ENCODE peak calls at places on chromosomes 4 and X, in eight cellular contexts. One of them, this sample, is unnamed.
A peak's percentile ranks its signal among the peaks of the same experiment; 100 is the strongest.

GRCh38 chr4:17758459-17758858 is 23.0 kb downstream of the FAM184B start:
- DNase-seq in neural crest cell: no peak
- DNase-seq in B cell: no peak
- DNase-seq in WTC11: no peak
- DNase-seq in cardiac fibroblast: no peak
- DNase-seq in glutamatergic neuron: peak; percentile 28
- DNase-seq in A549: no peak
- DNase-seq in fibroblast of mammary gland: no peak
- DNase-seq in this sample: no peak

GRCh38 chrX:43693602-43694406 is 37.7 kb downstream of the MAOA start:
- DNase-seq in WTC11: no peak
- DNase-seq in glutamatergic neuron: no peak
- DNase-seq in A549: no peak
- DNase-seq in cardiac fibroblast: no peak
- DNase-seq in neural crest cell: no peak
- DNase-seq in fibroblast of mammary gland: peak; percentile 6
- DNase-seq in B cell: no peak
- DNase-seq in this sample: no peak

GRCh38 chr4:101911616-101912015 is 121.1 kb downstream of the BANK1 start:
- DNase-seq in neural crest cell: no peak
- DNase-seq in A549: no peak
- DNase-seq in WTC11: no peak
- DNase-seq in glutamatergic neuron: no peak
- DNase-seq in fibroblast of mammary gland: no peak
- DNase-seq in cardiac fibroblast: no peak
- DNase-seq in B cell: no peak
- DNase-seq in this sample: no peak

GRCh38 chrX:39808471-39808917 is 289.3 kb downstream of the BCOR start:
- DNase-seq in glutamatergic neuron: no peak
- DNase-seq in cardiac fibroblast: peak; percentile 91
- DNase-seq in fibroblast of mammary gland: peak; percentile 70
- DNase-seq in WTC11: no peak
- DNase-seq in B cell: no peak
- DNase-seq in neural crest cell: no peak
- DNase-seq in A549: no peak
- DNase-seq in this sample: no peak

GRCh38 chrX:109709129-109709631 is 23.9 kb downstream of the ACSL4 start:
- DNase-seq in B cell: peak; percentile 20
- DNase-seq in A549: no peak
- DNase-seq in cardiac fibroblast: peak; percentile 59
- DNase-seq in WTC11: no peak
- DNase-seq in neural crest cell: no peak
- DNase-seq in glutamatergic neuron: no peak
- DNase-seq in fibroblast of mammary gland: peak; percentile 64
- DNase-seq in this sample: no peak

GRCh38 chr4:22245294-22245693 is 270.6 kb downstream of the ADGRA3 start:
- DNase-seq in WTC11: no peak
- DNase-seq in cardiac fibroblast: no peak
- DNase-seq in A549: no peak
- DNase-seq in fibroblast of mammary gland: no peak
- DNase-seq in B cell: no peak
- DNase-seq in neural crest cell: no peak
- DNase-seq in glutamatergic neuron: no peak
- DNase-seq in this sample: no peak

GRCh38 chr4:48578132-48578964 is 88.3 kb downstream of the ZAR1 start:
- DNase-seq in cardiac fibroblast: peak; percentile 86
- DNase-seq in glutamatergic neuron: peak; percentile 42
- DNase-seq in neural crest cell: peak; percentile 55
- DNase-seq in fibroblast of mammary gland: peak; percentile 82
- DNase-seq in B cell: peak; percentile 68
- DNase-seq in A549: peak; percentile 18
- DNase-seq in WTC11: peak; percentile 47
- DNase-seq in this sample: no peak

GRCh38 chrX:68878977-68879376 is 50.2 kb downstream of the EFNB1 start:
- DNase-seq in cardiac fibroblast: no peak
- DNase-seq in fibroblast of mammary gland: no peak
- DNase-seq in glutamatergic neuron: no peak
- DNase-seq in B cell: no peak
- DNase-seq in neural crest cell: no peak
- DNase-seq in A549: no peak
- DNase-seq in WTC11: no peak
- DNase-seq in this sample: no peak

GRCh38 chrX:65697915-65698796 is 30.7 kb downstream of the MSN start:
- DNase-seq in glutamatergic neuron: no peak
- DNase-seq in A549: no peak
- DNase-seq in B cell: peak; percentile 75
- DNase-seq in neural crest cell: no peak
- DNase-seq in cardiac fibroblast: peak; percentile 37
- DNase-seq in fibroblast of mammary gland: no peak
- DNase-seq in WTC11: no peak
- DNase-seq in this sample: no peak

GRCh38 chrX:22059800-22060199 is 27.7 kb downstream of the PHEX start:
- DNase-seq in A549: no peak
- DNase-seq in cardiac fibroblast: peak; percentile 1
- DNase-seq in WTC11: no peak
- DNase-seq in neural crest cell: no peak
- DNase-seq in fibroblast of mammary gland: no peak
- DNase-seq in glutamatergic neuron: no peak
- DNase-seq in B cell: no peak
- DNase-seq in this sample: no peak

GRCh38 chrX:66164470-66164869 is 423 bp downstream of the HEPH start:
- DNase-seq in B cell: no peak
- DNase-seq in cardiac fibroblast: no peak
- DNase-seq in neural crest cell: no peak
- DNase-seq in glutamatergic neuron: no peak
- DNase-seq in WTC11: no peak
- DNase-seq in fibroblast of mammary gland: no peak
- DNase-seq in A549: no peak
- DNase-seq in this sample: no peak

GRCh38 chr4:2689825-2690700 is 66.1 kb downstream of the TNIP2 start:
- DNase-seq in fibroblast of mammary gland: peak; percentile 51
- DNase-seq in B cell: peak; percentile 90
- DNase-seq in WTC11: no peak
- DNase-seq in neural crest cell: no peak
- DNase-seq in cardiac fibroblast: no peak
- DNase-seq in glutamatergic neuron: peak; percentile 42
- DNase-seq in A549: no peak
- DNase-seq in this sample: no peak

GRCh38 chr4:185774815-185775684 is 36.9 kb downstream of the SORBS2 start:
- DNase-seq in B cell: no peak
- DNase-seq in fibroblast of mammary gland: peak; percentile 71
- DNase-seq in neural crest cell: no peak
- DNase-seq in WTC11: no peak
- DNase-seq in A549: no peak
- DNase-seq in glutamatergic neuron: no peak
- DNase-seq in cardiac fibroblast: peak; percentile 90
- DNase-seq in this sample: no peak

GRCh38 chrX:125444659-125445058 is 125.0 kb downstream of the TEX13C start:
- DNase-seq in glutamatergic neuron: peak; percentile 7
- DNase-seq in A549: no peak
- DNase-seq in cardiac fibroblast: no peak
- DNase-seq in fibroblast of mammary gland: no peak
- DNase-seq in WTC11: no peak
- DNase-seq in B cell: no peak
- DNase-seq in neural crest cell: no peak
- DNase-seq in this sample: no peak

DNA sequence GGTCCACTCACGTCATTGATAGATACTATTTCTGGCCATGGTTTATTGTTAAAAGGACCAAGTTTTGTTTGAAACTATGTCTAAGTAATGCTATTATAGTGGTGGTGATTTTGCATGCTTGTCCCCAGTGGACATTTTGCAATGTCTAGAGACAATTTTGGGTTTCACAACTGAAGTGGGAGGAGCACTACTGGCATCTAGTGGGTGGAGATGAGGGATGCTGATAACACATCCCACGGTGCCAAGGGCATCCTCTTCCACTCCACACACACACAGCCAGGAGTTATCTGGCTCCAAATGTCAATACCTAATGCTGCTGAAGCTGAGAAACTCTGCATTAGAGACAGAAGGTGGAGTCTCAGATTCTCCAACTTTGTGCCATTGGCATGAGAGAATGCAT is 131.2 kb downstream of the FRMPD4 start:
- DNase-seq in A549: no peak
- DNase-seq in glutamatergic neuron: no peak
- DNase-seq in B cell: no peak
- DNase-seq in WTC11: no peak
- DNase-seq in fibroblast of mammary gland: peak; percentile 21
- DNase-seq in neural crest cell: no peak
- DNase-seq in cardiac fibroblast: no peak
- DNase-seq in this sample: no peak
- TF ChIP-seq CTCF in A549: no peak
- TF ChIP-seq CTCF in glutamatergic neuron: no peak
- TF ChIP-seq CTCF in B cell: no peak
- TF ChIP-seq CTCF in WTC11: no peak
- TF ChIP-seq CTCF in fibroblast of mammary gland: peak; percentile 29
- TF ChIP-seq CTCF in neural crest cell: no peak
- TF ChIP-seq CTCF in cardiac fibroblast: no peak
- TF ChIP-seq CTCF in this sample: no peak

GRCh38 chrX:30570505-30570904 is 7.1 kb downstream of the TASL start:
- DNase-seq in fibroblast of mammary gland: peak; percentile 29
- DNase-seq in WTC11: no peak
- DNase-seq in A549: no peak
- DNase-seq in cardiac fibroblast: peak; percentile 39
- DNase-seq in B cell: peak; percentile 65
- DNase-seq in glutamatergic neuron: no peak
- DNase-seq in neural crest cell: no peak
- DNase-seq in this sample: no peak
- TF ChIP-seq CTCF in fibroblast of mammary gland: peak; percentile 55
- TF ChIP-seq CTCF in WTC11: no peak
- TF ChIP-seq CTCF in A549: peak; percentile 58
- TF ChIP-seq CTCF in cardiac fibroblast: peak; percentile 40
- TF ChIP-seq CTCF in B cell: peak; percentile 66
- TF ChIP-seq CTCF in glutamatergic neuron: peak; percentile 70
- TF ChIP-seq CTCF in neural crest cell: peak; percentile 83
- TF ChIP-seq CTCF in this sample: peak; percentile 80

GRCh38 chrX:7074135-7074907 is 73.2 kb upstream of the STS start:
- DNase-seq in glutamatergic neuron: no peak
- DNase-seq in neural crest cell: no peak
- DNase-seq in cardiac fibroblast: no peak
- DNase-seq in WTC11: no peak
- DNase-seq in A549: no peak
- DNase-seq in B cell: no peak
- DNase-seq in fibroblast of mammary gland: no peak
- DNase-seq in this sample: no peak
- TF ChIP-seq CTCF in glutamatergic neuron: no peak
- TF ChIP-seq CTCF in neural crest cell: peak; percentile 48
- TF ChIP-seq CTCF in cardiac fibroblast: no peak
- TF ChIP-seq CTCF in WTC11: no peak
- TF ChIP-seq CTCF in A549: no peak
- TF ChIP-seq CTCF in B cell: no peak
- TF ChIP-seq CTCF in fibroblast of mammary gland: peak; percentile 16
- TF ChIP-seq CTCF in this sample: peak; percentile 60

GRCh38 chrX:80282535-80282934 is 137.7 kb upstream of the TENT5D start:
- DNase-seq in B cell: no peak
- DNase-seq in cardiac fibroblast: no peak
- DNase-seq in neural crest cell: no peak
- DNase-seq in glutamatergic neuron: no peak
- DNase-seq in fibroblast of mammary gland: no peak
- DNase-seq in WTC11: no peak
- DNase-seq in A549: no peak
- DNase-seq in this sample: no peak
- TF ChIP-seq CTCF in B cell: no peak
- TF ChIP-seq CTCF in cardiac fibroblast: no peak
- TF ChIP-seq CTCF in neural crest cell: peak; percentile 54
- TF ChIP-seq CTCF in glutamatergic neuron: peak; percentile 64
- TF ChIP-seq CTCF in fibroblast of mammary gland: peak; percentile 25
- TF ChIP-seq CTCF in WTC11: no peak
- TF ChIP-seq CTCF in A549: peak; percentile 24
- TF ChIP-seq CTCF in this sample: peak; percentile 91

DNA sequence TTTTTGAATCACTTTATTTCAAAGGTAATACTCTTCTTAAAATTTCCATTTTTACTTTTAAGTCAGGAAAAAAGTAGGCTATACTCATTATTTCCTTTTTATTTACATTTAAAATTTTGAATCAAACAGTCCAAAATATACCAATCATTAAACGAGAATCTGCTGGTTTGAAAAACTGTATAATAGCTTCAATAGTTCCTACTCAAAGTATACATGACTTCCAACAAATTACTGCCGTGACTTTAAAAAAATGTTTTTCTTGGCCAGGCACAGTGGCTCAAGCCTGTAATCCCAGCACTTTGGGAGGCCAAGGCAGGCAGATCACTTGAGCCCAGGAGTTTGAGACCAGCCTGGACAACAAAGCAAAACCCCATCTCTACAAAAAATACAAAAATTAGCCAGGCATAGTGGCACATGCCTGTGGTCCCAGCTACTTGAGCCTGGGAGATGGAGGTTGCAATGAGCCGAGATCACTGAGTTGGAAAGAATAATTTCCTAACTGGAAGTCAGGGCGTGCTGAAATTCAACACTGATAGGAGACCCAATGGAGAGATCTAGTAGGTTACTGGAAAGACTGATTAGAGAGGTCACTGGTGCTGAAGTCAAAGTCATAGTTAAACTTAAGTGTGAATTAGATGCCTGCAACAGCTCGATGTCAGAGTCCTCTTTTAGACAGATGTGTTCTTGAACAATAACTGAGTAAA is 9.0 kb downstream of the KLHL8 start:
- DNase-seq in neural crest cell: no peak
- DNase-seq in WTC11: no peak
- DNase-seq in glutamatergic neuron: no peak
- DNase-seq in cardiac fibroblast: peak; percentile 18
- DNase-seq in A549: no peak
- DNase-seq in fibroblast of mammary gland: no peak
- DNase-seq in B cell: no peak
- DNase-seq in this sample: no peak
- TF ChIP-seq CTCF in neural crest cell: no peak
- TF ChIP-seq CTCF in WTC11: no peak
- TF ChIP-seq CTCF in glutamatergic neuron: no peak
- TF ChIP-seq CTCF in cardiac fibroblast: no peak
- TF ChIP-seq CTCF in A549: no peak
- TF ChIP-seq CTCF in fibroblast of mammary gland: no peak
- TF ChIP-seq CTCF in B cell: no peak
- TF ChIP-seq CTCF in this sample: no peak

GRCh38 chrX:77894921-77895886 is at the start of gene MAGT1:
- DNase-seq in fibroblast of mammary gland: peak; percentile 95
- DNase-seq in cardiac fibroblast: peak; percentile 98
- DNase-seq in A549: peak; percentile 84
- DNase-seq in glutamatergic neuron: peak; percentile 81
- DNase-seq in neural crest cell: peak; percentile 67
- DNase-seq in WTC11: peak; percentile 86
- DNase-seq in B cell: peak; percentile 91
- DNase-seq in this sample: peak; percentile 77

GRCh38 chrX:77893713-77894112 is 1.5 kb downstream of the MAGT1 start:
- DNase-seq in cardiac fibroblast: no peak
- DNase-seq in B cell: no peak
- DNase-seq in WTC11: no peak
- DNase-seq in A549: no peak
- DNase-seq in glutamatergic neuron: no peak
- DNase-seq in neural crest cell: no peak
- DNase-seq in fibroblast of mammary gland: no peak
- DNase-seq in this sample: no peak

GRCh38 chrX:77900688-77901087 is 1.4 kb downstream of the COX7B start:
- DNase-seq in fibroblast of mammary gland: peak; percentile 28
- DNase-seq in A549: no peak
- DNase-seq in neural crest cell: no peak
- DNase-seq in glutamatergic neuron: no peak
- DNase-seq in B cell: no peak
- DNase-seq in cardiac fibroblast: peak; percentile 14
- DNase-seq in WTC11: no peak
- DNase-seq in this sample: no peak

GRCh38 chrX:77901506-77901905 is 2.2 kb downstream of the COX7B start:
- DNase-seq in glutamatergic neuron: no peak
- DNase-seq in A549: no peak
- DNase-seq in WTC11: no peak
- DNase-seq in neural crest cell: no peak
- DNase-seq in cardiac fibroblast: no peak
- DNase-seq in B cell: no peak
- DNase-seq in fibroblast of mammary gland: no peak
- DNase-seq in this sample: no peak

GRCh38 chrX:77899081-77899828 is at the start of gene COX7B:
- DNase-seq in fibroblast of mammary gland: peak; percentile 96
- DNase-seq in B cell: peak; percentile 86
- DNase-seq in A549: peak; percentile 72
- DNase-seq in cardiac fibroblast: peak; percentile 97
- DNase-seq in neural crest cell: peak; percentile 41
- DNase-seq in WTC11: peak; percentile 46
- DNase-seq in glutamatergic neuron: peak; percentile 21
- DNase-seq in this sample: no peak
- TF ChIP-seq CTCF in fibroblast of mammary gland: peak; percentile 45
- TF ChIP-seq CTCF in B cell: peak; percentile 56
- TF ChIP-seq CTCF in A549: peak; percentile 44
- TF ChIP-seq CTCF in cardiac fibroblast: peak; percentile 25
- TF ChIP-seq CTCF in neural crest cell: no peak
- TF ChIP-seq CTCF in WTC11: no peak
- TF ChIP-seq CTCF in glutamatergic neuron: no peak
- TF ChIP-seq CTCF in this sample: no peak

This sample was measured in mesothelial cell of epicardium.